ENCODE peak calls at places on chromosomes 12 and 14, in nine cellular contexts. V is GM04503; F is stimulated activated CD4-positive, alpha-beta T cell treated with anti-CD3 and anti-CD28 coated beads, Interleukin-15, amount 100 ng/mL, for 1 hour; N is GM20000; Z is epithelial cell of esophagus; D is substantia nigra; W is neuronal stem cell; R is T-helper 22 cell; P is amniotic stem cell. O is an unnamed sample.

GRCh38 chr14:64800000-64800399 is 79.7 kb downstream of the SPTB start:
- DNase-seq in V (no peak), F (no peak), N (no peak), Z (peak; percentile 66), D (no peak), W (no peak), R (no peak), P (peak; percentile 15), O (no peak)

GRCh38 chr12:52151153-52151858 is 40.5 kb downstream of the KRT80 start:
- DNase-seq in V (no peak), F (no peak), N (no peak), Z (peak; percentile 26), D (no peak), W (no peak), R (no peak), P (no peak), O (no peak)

GRCh38 chr12:89073659-89074058 is 278.6 kb downstream of the DUSP6 start:
- DNase-seq in V (no peak), F (no peak), N (no peak), Z (no peak), D (no peak), W (no peak), R (no peak), P (no peak), O (no peak)

GRCh38 chr14:67955241-67955640 is 135.7 kb downstream of the RAD51B start:
- DNase-seq in V (no peak), F (no peak), N (no peak), Z (no peak), D (no peak), W (no peak), R (no peak), P (no peak), O (no peak)

GRCh38 chr14:36580856-36581831 is 1.3 kb downstream of the NKX2-8 start:
- DNase-seq in V (no peak), F (no peak), N (peak; percentile 52), Z (peak; percentile 80), D (no peak), W (no peak), R (no peak), P (no peak), O (no peak)

GRCh38 chr14:92122351-92122677 is 545 bp downstream of the CPSF2 start:
- DNase-seq in V (no peak), F (no peak), N (no peak), Z (no peak), D (no peak), W (peak; percentile 37), R (no peak), P (no peak), O (no peak)

GRCh38 chr14:63713765-63714164 is 14.1 kb downstream of the SGPP1 start:
- DNase-seq in V (peak; percentile 48), F (no peak), N (no peak), Z (peak; percentile 79), D (no peak), W (no peak), R (no peak), P (no peak), O (no peak)

GRCh38 chr14:35534884-35535793 is 1.2 kb downstream of the INSM2 start:
- DNase-seq in V (no peak), F (peak; percentile 23), N (peak; percentile 87), Z (peak; percentile 75), D (peak; percentile 43), W (peak; percentile 84), R (peak; percentile 20), P (peak; percentile 21), O (peak; percentile 87)

GRCh38 chr12:120790114-120790513 is 64.5 kb downstream of the ACADS start:
- DNase-seq in V (no peak), F (no peak), N (no peak), Z (no peak), D (no peak), W (no peak), R (no peak), P (no peak), O (no peak)

GRCh38 chr12:2013527-2014223 is 9.4 kb upstream of the DCP1B start:
- DNase-seq in V (no peak), F (no peak), N (no peak), Z (no peak), D (no peak), W (no peak), R (no peak), P (no peak), O (no peak)

GRCh38 chr14:100156776-100157175 is 2.7 kb downstream of the DEGS2 start:
- DNase-seq in V (no peak), F (no peak), N (no peak), Z (no peak), D (no peak), W (no peak), R (no peak), P (no peak), O (no peak)

GRCh38 chr14:40280652-40281051 is 848.4 kb upstream of the FBXO33 start:
- DNase-seq in V (no peak), F (no peak), N (no peak), Z (no peak), D (no peak), W (no peak), R (no peak), P (no peak), O (no peak)

GRCh38 chr12:131096681-131097181 is 143.0 kb downstream of the ADGRD1 start:
- DNase-seq in V (no peak), F (no peak), N (no peak), Z (no peak), D (no peak), W (no peak), R (no peak), P (no peak), O (peak; percentile 50)

GRCh38 chr12:1836241-1836803 is 16.0 kb downstream of the LRTM2 start:
- DNase-seq in V (no peak), F (no peak), N (no peak), Z (no peak), D (no peak), W (no peak), R (no peak), P (no peak), O (no peak)

GRCh38 chr12:132861558-132861957 is 25.8 kb downstream of the CHFR start:
- DNase-seq in V (no peak), F (no peak), N (no peak), Z (no peak), D (no peak), W (no peak), R (no peak), P (no peak), O (no peak)

GRCh38 chr12:57004651-57005050 is 1.7 kb downstream of the ZBTB39 start:
- DNase-seq in V (no peak), F (no peak), N (no peak), Z (no peak), D (no peak), W (no peak), R (no peak), P (no peak), O (no peak)

GRCh38 chr12:117076410-117077372 is 22.5 kb downstream of the TESC start:
- DNase-seq in V (no peak), F (no peak), N (no peak), Z (peak; percentile 22), D (no peak), W (no peak), R (no peak), P (no peak), O (no peak)

GRCh38 chr14:21894003-21894897 is 220.6 kb upstream of the OR4E1 start:
- DNase-seq in V (no peak), F (peak; percentile 17), N (no peak), Z (peak; percentile 16), D (no peak), W (no peak), R (no peak), P (no peak), O (no peak)

GRCh38 chr12:59587710-59588109 is 8.1 kb upstream of the SLC16A7 start:
- DNase-seq in V (no peak), F (no peak), N (no peak), Z (no peak), D (no peak), W (no peak), R (no peak), P (no peak), O (no peak)

GRCh38 chr14:55370883-55371455 is 40.7 kb downstream of the ATG14 start:
- DNase-seq in V (no peak), F (no peak), N (no peak), Z (no peak), D (no peak), W (no peak), R (no peak), P (no peak), O (no peak)

GRCh38 chr12:43169115-43169681 is 382.8 kb downstream of the ADAMTS20 start:
- DNase-seq in V (no peak), F (no peak), N (no peak), Z (no peak), D (no peak), W (no peak), R (no peak), P (no peak), O (no peak)

GRCh38 chr12:115322275-115322674 is 638.3 kb upstream of the TBX3 start:
- DNase-seq in V (no peak), F (no peak), N (peak; percentile 35), Z (peak; percentile 91), D (no peak), W (no peak), R (no peak), P (no peak), O (no peak)

GRCh38 chr12:103840399-103840880 is 594 bp downstream of the NT5DC3 start:
- DNase-seq in V (no peak), F (no peak), N (peak; percentile 52), Z (peak; percentile 53), D (no peak), W (no peak), R (no peak), P (no peak), O (no peak)

GRCh38 chr12:39619660-39620433 is at the start of gene ABCD2:
- DNase-seq in V (peak; percentile 27), F (peak; percentile 35), N (peak; percentile 62), Z (peak; percentile 60), D (peak; percentile 12), W (peak; percentile 70), R (peak; percentile 64), P (peak; percentile 85), O (peak; percentile 78)

GRCh38 chr12:62466018-62466595 is 519 bp upstream of the MON2 start:
- DNase-seq in V (no peak), F (no peak), N (peak; percentile 68), Z (peak; percentile 44), D (no peak), W (no peak), R (no peak), P (peak; percentile 5), O (no peak)

GRCh38 chr12:124898200-124898950 is 16.1 kb downstream of the UBC start:
- DNase-seq in V (no peak), F (peak; percentile 36), N (peak; percentile 49), Z (peak; percentile 74), D (peak; percentile 29), W (no peak), R (peak; percentile 29), P (no peak), O (no peak)

GRCh38 chr14:60652674-60653387 is 3.6 kb upstream of the SIX1 start:
- DNase-seq in V (no peak), F (no peak), N (peak; percentile 21), Z (no peak), D (no peak), W (peak; percentile 39), R (no peak), P (no peak), O (no peak)

GRCh38 chr14:103031566-103031911 is 25.8 kb downstream of the CDC42BPB start:
- DNase-seq in V (no peak), F (no peak), N (no peak), Z (peak; percentile 36), D (no peak), W (no peak), R (no peak), P (no peak), O (no peak)

GRCh38 chr12:12562016-12562483 is 613 bp downstream of the DUSP16 start:
- DNase-seq in V (no peak), F (peak; percentile 7), N (peak; percentile 54), Z (peak; percentile 41), D (peak; percentile 40), W (peak; percentile 68), R (peak; percentile 19), P (peak; percentile 28), O (no peak)

GRCh38 chr12:5925646-5926045 is 19.4 kb downstream of the ANO2 start:
- DNase-seq in V (no peak), F (no peak), N (no peak), Z (no peak), D (no peak), W (no peak), R (no peak), P (no peak), O (no peak)

GRCh38 chr12:84874125-84874824 is 38.3 kb downstream of the SLC6A15 start:
- DNase-seq in V (peak; percentile 14), F (no peak), N (peak; percentile 21), Z (peak; percentile 67), D (no peak), W (peak; percentile 55), R (no peak), P (peak; percentile 55), O (no peak)

O was measured in type B pancreatic cell.